ENCODE peak calls at places on chromosomes 12 and 14, in nine cellular contexts. U, C, N, W, L, H, O, E and I are unnamed samples.

GRCh38 chr12:7907009-7907408 is 29.0 kb downstream of the SLC2A3 start:
- DNase-seq in U (peak), C (no peak), N (peak), W (peak), L (no peak), H (peak), O (peak), E (peak), I (no peak)

GRCh38 chr14:68961361-68961760 is 17.7 kb downstream of the ACTN1 start:
- DNase-seq in U (no peak), C (no peak), N (no peak), W (no peak), L (no peak), H (no peak), O (no peak), E (no peak), I (no peak)

GRCh38 chr12:55929306-55929791 is 1.6 kb upstream of the DGKA start:
- DNase-seq in U (peak), C (no peak), N (peak), W (peak), L (no peak), H (no peak), O (no peak), E (no peak), I (no peak)

GRCh38 chr12:49810159-49810459 is 18.1 kb downstream of the NCKAP5L start:
- DNase-seq in U (no peak), C (peak), N (no peak), W (no peak), L (no peak), H (peak), O (no peak), E (no peak), I (no peak)

GRCh38 chr12:57832966-57833365 is 13.6 kb downstream of the CTDSP2 start:
- DNase-seq in U (no peak), C (no peak), N (peak), W (no peak), L (no peak), H (no peak), O (no peak), E (no peak), I (no peak)

GRCh38 chr12:123931686-123932321 is 40.8 kb downstream of the CCDC92 start:
- DNase-seq in U (no peak), C (no peak), N (no peak), W (no peak), L (no peak), H (no peak), O (no peak), E (no peak), I (peak)

GRCh38 chr12:131004166-131004565 is 50.5 kb downstream of the ADGRD1 start:
- DNase-seq in U (no peak), C (no peak), N (no peak), W (no peak), L (no peak), H (no peak), O (no peak), E (no peak), I (no peak)

GRCh38 chr14:96902004-96902403 is 104.8 kb downstream of the VRK1 start:
- DNase-seq in U (no peak), C (no peak), N (no peak), W (no peak), L (no peak), H (no peak), O (no peak), E (no peak), I (no peak)

GRCh38 chr12:12240671-12241345 is 26.0 kb downstream of the LRP6 start:
- DNase-seq in U (no peak), C (no peak), N (no peak), W (no peak), L (peak), H (no peak), O (no peak), E (peak), I (no peak)

GRCh38 chr14:63478024-63478423 is 65.2 kb downstream of the PPP2R5E start:
- DNase-seq in U (peak), C (no peak), N (peak), W (peak), L (no peak), H (no peak), O (no peak), E (no peak), I (no peak)

GRCh38 chr12:1435456-1435855 is 158.9 kb downstream of the FBXL14 start:
- DNase-seq in U (no peak), C (no peak), N (no peak), W (no peak), L (no peak), H (no peak), O (no peak), E (no peak), I (no peak)

GRCh38 chr12:3746758-3747157 is 6.2 kb downstream of the CRACR2A start:
- DNase-seq in U (no peak), C (no peak), N (no peak), W (no peak), L (no peak), H (no peak), O (no peak), E (no peak), I (no peak)

GRCh38 chr12:10406725-10407124 is 2.8 kb downstream of the KLRC4 start:
- DNase-seq in U (no peak), C (no peak), N (no peak), W (no peak), L (no peak), H (no peak), O (no peak), E (no peak), I (no peak)

GRCh38 chr12:49059385-49060232 is 985 bp downstream of the KMT2D start:
- DNase-seq in U (peak), C (peak), N (peak), W (no peak), L (no peak), H (no peak), O (no peak), E (peak), I (no peak)

GRCh38 chr14:52175982-52176502 is 91.5 kb upstream of the PTGDR start:
- DNase-seq in U (peak), C (no peak), N (peak), W (no peak), L (no peak), H (no peak), O (no peak), E (no peak), I (no peak)

GRCh38 chr12:103632554-103633216 is 45.6 kb downstream of the STAB2 start:
- DNase-seq in U (peak), C (no peak), N (peak), W (peak), L (no peak), H (no peak), O (peak), E (peak), I (no peak)

GRCh38 chr14:88929656-88930436 is 105.4 kb downstream of the TTC8 start:
- DNase-seq in U (peak), C (no peak), N (peak), W (no peak), L (no peak), H (no peak), O (no peak), E (peak), I (no peak)